ENCODE peak calls at places on chromosome 21, in five cellular contexts. F is globus pallidus, E is neural progenitor cell, Q is cardiac muscle cell, O is T-cell. X is an unnamed sample.
A peak's percentile ranks its signal among the peaks of the same experiment; 100 is the strongest.

GRCh38 chr21:33007747-33008146 is 18.0 kb upstream of the OLIG2 start:
- DNase-seq in F (no peak), E (no peak), Q (no peak), O (no peak), X (no peak)

GRCh38 chr21:25960423-25960822 is 210.1 kb downstream of the APP start:
- DNase-seq in F (no peak), E (peak; percentile 78), Q (peak; percentile 6), O (no peak), X (no peak)

GRCh38 chr21:38121888-38122705 is 134.7 kb upstream of the KCNJ15 start:
- DNase-seq in F (no peak), E (no peak), Q (no peak), O (no peak), X (no peak)

GRCh38 chr21:42570841-42571387 is 57.3 kb downstream of the SLC37A1 start:
- DNase-seq in F (peak; percentile 59), E (peak; percentile 91), Q (no peak), O (no peak), X (no peak)

GRCh38 chr21:42171091-42172053 is 47.6 kb upstream of the ABCG1 start:
- DNase-seq in F (peak; percentile 95), E (no peak), Q (no peak), O (no peak), X (no peak)

GRCh38 chr21:45465105-45465504 is 60.1 kb downstream of the COL18A1 start:
- DNase-seq in F (no peak), E (no peak), Q (no peak), O (no peak), X (no peak)

GRCh38 chr21:44760376-44760775 is 41.2 kb downstream of the UBE2G2 start:
- DNase-seq in F (no peak), E (no peak), Q (no peak), O (no peak), X (no peak)

GRCh38 chr21:44598031-44598430 is 2.4 kb upstream of the KRTAP10-7 start:
- DNase-seq in F (no peak), E (peak; percentile 77), Q (no peak), O (no peak), X (no peak)